ENCODE peak calls at places on chromosomes 7 and 10, in five cellular contexts. H is left ventricle myocardium inferior, A is epithelial cell of esophagus, X is fibroblast of lung, L is HCT116. K is an unnamed sample.

GRCh38 chr7:96034940-96035727 is 262.8 kb downstream of the DYNC1I1 start:
- DNase-seq in H (no peak), A (no peak), X (no peak), L (no peak), K (peak)

GRCh38 chr10:102352066-102352715 is 43.3 kb upstream of the NFKB2 start:
- DNase-seq in H (peak), A (peak), X (peak), L (peak), K (peak)

GRCh38 chr10:29807407-29807806 is 172.6 kb upstream of the SVIL start:
- DNase-seq in H (no peak), A (peak), X (peak), L (no peak), K (peak)

GRCh38 chr7:130899638-130900401 is 165.8 kb upstream of the KLF14 start:
- DNase-seq in H (no peak), A (peak), X (no peak), L (no peak), K (no peak)

GRCh38 chr7:117132385-117133120 is 179.3 kb downstream of the ST7 start:
- DNase-seq in H (no peak), A (peak), X (peak), L (peak), K (peak)

GRCh38 chr7:139490130-139490529 is 6.7 kb upstream of the KLRG2 start:
- DNase-seq in H (no peak), A (peak), X (peak), L (no peak), K (no peak)

GRCh38 chr7:87231715-87232114 is 12.2 kb upstream of the TMEM243 start:
- DNase-seq in H (no peak), A (no peak), X (no peak), L (no peak), K (no peak)

GRCh38 chr10:35585356-35585755 is 19.8 kb upstream of the GJD4 start:
- DNase-seq in H (no peak), A (no peak), X (no peak), L (no peak), K (no peak)

GRCh38 chr10:3714957-3715356 is 70.1 kb downstream of the KLF6 start:
- DNase-seq in H (no peak), A (peak), X (no peak), L (no peak), K (no peak)

GRCh38 chr7:40918701-40919271 is 784.0 kb downstream of the SUGCT start:
- DNase-seq in H (no peak), A (peak), X (peak), L (no peak), K (peak)

GRCh38 chr10:17229016-17229716 is 1.1 kb downstream of the VIM start:
- DNase-seq in H (peak), A (peak), X (peak), L (no peak), K (peak)

GRCh38 chr7:4871930-4872675 is 10.3 kb upstream of the PAPOLB start:
- DNase-seq in H (no peak), A (no peak), X (no peak), L (no peak), K (no peak)

GRCh38 chr7:45566386-45566785 is 7.8 kb upstream of the ADCY1 start:
- DNase-seq in H (no peak), A (no peak), X (no peak), L (no peak), K (no peak)

GRCh38 chr10:133266056-133266795 is 10.4 kb downstream of the ADAM8 start:
- DNase-seq in H (no peak), A (no peak), X (no peak), L (no peak), K (no peak)

GRCh38 chr10:87092356-87092860 is 2.2 kb downstream of the GLUD1 start:
- DNase-seq in H (no peak), A (peak), X (peak), L (no peak), K (peak)

GRCh38 chr7:117873056-117873932 is at the start of gene CTTNBP2:
- DNase-seq in H (peak), A (peak), X (peak), L (peak), K (peak)

GRCh38 chr7:36795451-36796021 is 71.2 kb upstream of the AOAH start:
- DNase-seq in H (no peak), A (peak), X (peak), L (no peak), K (peak)

GRCh38 chr10:52609071-52609470 is 163.5 kb downstream of the MBL2 start:
- DNase-seq in H (no peak), A (peak), X (no peak), L (no peak), K (no peak)

GRCh38 chr10:97185326-97186058 is at the start of gene SLIT1:
- DNase-seq in H (no peak), A (no peak), X (no peak), L (no peak), K (no peak)

GRCh38 chr10:31698169-31698890 is 230.3 kb downstream of the ARHGAP12 start:
- DNase-seq in H (peak), A (peak), X (peak), L (no peak), K (peak)

GRCh38 chr7:28533731-28534531 is 121.6 kb downstream of the CREB5 start:
- DNase-seq in H (peak), A (peak), X (peak), L (no peak), K (peak)

GRCh38 chr7:48250441-48250951 is 79.2 kb downstream of the ABCA13 start:
- DNase-seq in H (no peak), A (no peak), X (peak), L (no peak), K (peak)

GRCh38 chr7:128265906-128266300 is 24.8 kb downstream of the LEP start:
- DNase-seq in H (no peak), A (no peak), X (no peak), L (no peak), K (no peak)

GRCh38 chr7:131480384-131481315 is 75.8 kb downstream of the PODXL start:
- DNase-seq in H (no peak), A (no peak), X (peak), L (no peak), K (peak)

GRCh38 chr7:90119178-90119971 is 34.9 kb upstream of the STEAP1 start:
- DNase-seq in H (peak), A (no peak), X (peak), L (no peak), K (peak)

GRCh38 chr10:29948971-29949370 is 110.4 kb downstream of the JCAD start:
- DNase-seq in H (no peak), A (peak), X (no peak), L (no peak), K (no peak)

GRCh38 chr10:47049906-47050305 is 138.7 kb downstream of the PTPN20 start:
- DNase-seq in H (no peak), A (no peak), X (no peak), L (no peak), K (no peak)

DNA sequence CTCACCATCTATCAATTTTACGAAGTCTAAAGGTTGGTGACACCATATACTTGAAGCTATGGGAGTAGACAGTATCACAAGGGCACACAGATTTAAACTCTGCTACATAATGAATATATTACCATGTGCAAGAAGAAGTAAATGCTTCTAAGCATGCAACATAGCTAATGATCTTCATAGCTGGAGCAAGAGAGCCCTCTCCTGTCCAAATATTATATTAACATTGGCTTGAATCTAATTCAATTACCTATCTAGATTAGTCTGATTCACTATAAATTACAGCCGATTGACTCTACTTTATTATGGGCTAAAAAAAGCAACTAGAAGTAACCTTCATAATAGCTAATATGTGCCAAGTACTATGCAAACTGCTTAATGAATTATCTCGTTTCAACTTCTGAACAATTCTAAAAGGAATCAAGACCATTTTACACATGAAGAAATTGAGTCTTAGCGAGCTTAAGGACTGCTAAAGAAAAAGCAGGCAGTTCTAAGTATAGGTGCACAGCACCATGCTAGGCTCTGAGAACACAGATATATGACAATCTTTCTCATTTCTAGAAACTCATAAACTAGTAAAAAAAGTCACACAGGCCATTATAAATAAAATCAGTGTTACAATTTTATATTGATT is 21.9 kb downstream of the FRA10AC1 start:
- DNase-seq in H (no peak), A (peak), X (peak), L (peak), K (peak)
- TF ChIP-seq CTCF in H (peak), A (peak), X (peak), L (peak), K (peak)

DNA sequence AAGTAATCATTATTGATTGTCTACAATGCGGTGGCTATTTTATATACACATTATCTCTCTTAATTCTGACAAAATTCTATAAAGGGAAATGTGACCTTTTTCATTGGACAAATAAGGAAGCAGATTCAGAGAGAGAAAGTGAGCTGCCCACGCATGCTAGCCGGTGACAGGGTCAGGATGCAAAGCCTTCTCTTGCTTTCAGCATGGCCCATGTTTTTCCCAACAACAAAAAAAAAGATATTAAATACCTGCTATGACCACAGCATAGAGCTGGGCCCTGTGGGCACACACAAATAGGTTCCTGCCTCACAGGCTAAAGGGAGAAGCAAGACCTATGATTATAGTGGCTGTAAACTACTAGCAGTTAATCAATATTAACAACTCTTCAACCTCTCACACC is 66.7 kb downstream of the PPP1R3C start:
- DNase-seq in H (no peak), A (no peak), X (no peak), L (no peak), K (no peak)
- H3K4me3 ChIP-seq in H (no peak), A (no peak), X (no peak), L (no peak), K (no peak)

DNA sequence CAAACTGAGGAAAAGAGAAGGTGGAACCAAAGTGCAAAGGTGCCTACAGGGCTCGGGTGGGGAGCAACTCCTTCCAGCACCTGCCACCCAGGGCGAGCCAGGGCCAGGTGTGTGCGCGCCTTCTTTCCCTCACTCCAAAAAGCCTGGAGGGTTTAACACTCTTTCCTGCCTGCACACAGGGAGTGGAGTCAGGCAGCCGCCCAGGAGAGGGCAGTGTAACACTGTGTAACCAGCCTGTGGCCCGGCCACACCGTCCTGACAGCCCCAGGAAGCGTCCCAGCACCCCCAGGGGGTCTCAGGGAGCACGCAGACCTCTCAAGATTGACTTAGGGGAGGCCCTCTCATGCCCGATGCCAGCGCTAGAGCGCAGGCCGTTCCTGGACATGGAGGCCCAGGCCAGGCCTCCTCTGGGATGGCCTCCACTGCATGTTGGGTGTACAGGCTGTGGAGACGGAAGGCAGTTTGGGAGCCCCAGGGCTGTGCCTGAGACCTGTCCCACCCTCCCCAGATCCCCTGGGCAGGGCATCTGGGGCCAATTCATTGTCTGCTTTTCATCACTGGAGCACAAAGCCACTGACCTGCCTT is 13.4 kb downstream of the BRI3 start:
- DNase-seq in H (no peak), A (peak), X (peak), L (peak), K (peak)
- TF ChIP-seq CTCF in H (peak), A (peak), X (peak), L (peak), K (peak)

DNA sequence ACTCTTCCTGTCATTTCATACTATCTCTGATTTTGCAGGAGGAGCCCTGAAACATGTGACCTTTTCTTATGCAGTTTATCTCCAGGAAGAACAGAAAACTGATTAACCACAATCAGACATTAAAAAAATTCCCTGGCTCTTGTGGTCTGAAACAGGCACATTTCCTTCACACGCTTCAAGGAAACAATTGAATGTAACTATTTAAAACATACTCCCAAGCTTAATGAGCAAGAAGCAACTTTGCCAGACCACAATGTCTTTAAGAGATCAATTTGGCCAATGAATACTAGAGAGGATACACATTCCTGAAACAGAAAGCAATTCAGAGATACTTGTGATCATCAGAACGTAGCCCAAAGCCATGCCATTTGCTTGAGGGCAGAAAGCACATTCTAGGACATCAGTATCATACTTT is 65.8 kb downstream of the PIP4K2A start:
- DNase-seq in H (no peak), A (peak), X (peak), L (no peak), K (peak)
- H3K4me3 ChIP-seq in H (no peak), A (no peak), X (no peak), L (no peak), K (peak)

GRCh38 chr7:49791089-49791741 is 17.8 kb downstream of the VWC2 start:
- DNase-seq in H (no peak), A (peak), X (no peak), L (no peak), K (no peak)
- TF ChIP-seq CTCF in H (peak), A (peak), X (no peak), L (no peak), K (no peak)

K was measured in fibroblast of pulmonary artery.